ENCODE peak calls at places on chromosomes 4 and X, in seven cellular contexts. M is HEK293T; D is dorsolateral prefrontal cortex; Y is CD8-positive, alpha-beta T cell; K is activated gamma-delta T cell treated with anti-CD3 and anti-CD28 coated beads, Interleukin-2, amount 50 U/mL, for 16 hours; N is lower leg skin; G is substantia nigra. E is an unnamed sample.

GRCh38 chr4:60948008-60948407 is 252.1 kb upstream of the ADGRL3 start:
- DNase-seq in M (no peak), D (no peak), Y (no peak), K (no peak), N (no peak), G (no peak), E (no peak)

GRCh38 chrX:132622130-132622529 is 133.3 kb upstream of the MBNL3 start:
- DNase-seq in M (no peak), D (no peak), Y (no peak), K (peak), N (no peak), G (no peak), E (no peak)

GRCh38 chr4:94032754-94033153 is 174.9 kb upstream of the SMARCAD1 start:
- DNase-seq in M (peak), D (no peak), Y (no peak), K (no peak), N (no peak), G (no peak), E (no peak)

GRCh38 chrX:126799059-126799458 is 20.5 kb upstream of the PRR32 start:
- DNase-seq in M (no peak), D (no peak), Y (no peak), K (no peak), N (no peak), G (no peak), E (no peak)

GRCh38 chrX:18949902-18950301 is 34.0 kb downstream of the PHKA2 start:
- DNase-seq in M (no peak), D (no peak), Y (no peak), K (no peak), N (no peak), G (no peak), E (no peak)

GRCh38 chrX:115522955-115523354 is 38.0 kb upstream of the PLS3 start:
- DNase-seq in M (no peak), D (no peak), Y (no peak), K (no peak), N (no peak), G (no peak), E (no peak)

GRCh38 chr4:89298160-89298559 is 9.4 kb downstream of the GPRIN3 start:
- DNase-seq in M (no peak), D (no peak), Y (peak), K (no peak), N (no peak), G (no peak), E (peak)

GRCh38 chrX:129637217-129638109 is 17.3 kb downstream of the APLN start:
- DNase-seq in M (peak), D (peak), Y (peak), K (peak), N (peak), G (peak), E (peak)

GRCh38 chr4:100933628-100934027 is 413.7 kb downstream of the PPP3CA start:
- DNase-seq in M (no peak), D (no peak), Y (no peak), K (no peak), N (peak), G (no peak), E (no peak)

GRCh38 chrX:121085612-121086010 is 38.2 kb downstream of the GLUD2 start:
- DNase-seq in M (no peak), D (no peak), Y (no peak), K (no peak), N (no peak), G (no peak), E (no peak)